ENCODE peak calls at places on chromosomes 16 and 17, in nine cellular contexts. A, I, V, Z, E, R, F, C and L are unnamed samples.

GRCh38 chr17:3771140-3771539 is 29.8 kb downstream of the ITGAE start:
- DNase-seq in C (no peak), E (no peak), F (no peak), V (no peak), Z (no peak), A (no peak), R (no peak), I (no peak), L (no peak)

GRCh38 chr17:75909051-75909811 is 4.5 kb upstream of the MRPL38 start:
- DNase-seq in Z (no peak), I (no peak), A (no peak), C (no peak), R (no peak), V (no peak), E (peak), F (no peak), L (no peak)

GRCh38 chr16:88533945-88534641 is 36.1 kb upstream of the ZC3H18 start:
- DNase-seq in A (peak), V (peak), C (peak), Z (peak), E (peak), I (peak), F (no peak), R (peak), L (peak)

GRCh38 chr17:66652840-66653507 is 181.9 kb upstream of the CACNG5 start:
- DNase-seq in I (no peak), Z (no peak), C (no peak), F (no peak), A (peak), E (no peak), V (no peak), R (no peak), L (no peak)

GRCh38 chr16:12354296-12354818 is 377.8 kb downstream of the SNX29 start:
- DNase-seq in F (no peak), R (no peak), C (no peak), V (no peak), E (no peak), A (no peak), Z (no peak), I (no peak), L (no peak)

GRCh38 chr16:11797957-11798299 is 870 bp upstream of the ZC3H7A start:
- DNase-seq in A (peak), R (no peak), C (no peak), Z (no peak), I (no peak), F (no peak), E (no peak), V (no peak), L (no peak)

GRCh38 chr16:87276926-87277325 is 40.3 kb downstream of the C16orf95 start:
- DNase-seq in Z (no peak), C (no peak), A (no peak), R (no peak), I (no peak), F (no peak), V (no peak), E (no peak), L (no peak)

GRCh38 chr17:80647746-80648145 is 103.1 kb downstream of the RPTOR start:
- DNase-seq in I (no peak), C (no peak), R (peak), F (no peak), V (no peak), Z (no peak), A (peak), E (no peak), L (no peak)

GRCh38 chr17:47072881-47073280 is 93.8 kb upstream of the RPRML start:
- DNase-seq in Z (peak), C (no peak), F (no peak), R (no peak), A (peak), E (no peak), I (no peak), V (no peak), L (no peak)

GRCh38 chr17:73052923-73053322 is 39.6 kb downstream of the SLC39A11 start:
- DNase-seq in Z (no peak), F (no peak), A (no peak), I (no peak), C (no peak), E (no peak), V (no peak), R (no peak), L (no peak)

GRCh38 chr17:57021226-57021940 is 43.5 kb downstream of the SCPEP1 start:
- DNase-seq in E (no peak), V (no peak), Z (no peak), I (no peak), R (no peak), F (no peak), C (no peak), A (no peak), L (no peak)

GRCh38 chr17:65698381-65699061 is 137.1 kb upstream of the AXIN2 start:
- DNase-seq in A (peak), F (no peak), E (no peak), V (no peak), Z (no peak), I (no peak), C (no peak), R (no peak), L (no peak)

GRCh38 chr16:66516172-66516807 is 33.6 kb downstream of the TK2 start:
- DNase-seq in F (peak), R (no peak), Z (no peak), A (no peak), I (no peak), C (no peak), E (no peak), V (no peak), L (no peak)

GRCh38 chr17:82619641-82620040 is 28.6 kb downstream of the WDR45B start:
- DNase-seq in A (no peak), R (no peak), F (no peak), C (no peak), I (no peak), V (no peak), Z (no peak), E (no peak), L (no peak)

GRCh38 chr16:71347146-71347545 is 11.4 kb upstream of the CALB2 start:
- DNase-seq in E (peak), F (no peak), V (no peak), R (no peak), C (no peak), I (no peak), Z (no peak), A (no peak), L (no peak)